ENCODE peak calls at places on chromosomes 11 and 22, in four cellular contexts. Z is adrenal gland, S is neuronal stem cell, R is H9. M is an unnamed sample.

GRCh38 chr11:111797145-111797581 is 31.0 kb upstream of the PPP2R1B start:
- DNase-seq in Z (no peak), S (no peak), R (no peak), M (peak; percentile 87)

GRCh38 chr11:21625982-21626381 is 566.9 kb upstream of the ANO5 start:
- DNase-seq in Z (peak; percentile 28), S (no peak), R (no peak), M (no peak)

GRCh38 chr22:42697542-42698013 is 23.1 kb downstream of the A4GALT start:
- DNase-seq in Z (peak; percentile 65), S (no peak), R (no peak), M (peak; percentile 43)

GRCh38 chr22:26276530-26277200 is 107.4 kb downstream of the SEZ6L start:
- DNase-seq in Z (no peak), S (no peak), R (no peak), M (no peak)

GRCh38 chr22:28132466-28132865 is 213.4 kb upstream of the PITPNB start:
- DNase-seq in Z (no peak), S (no peak), R (no peak), M (no peak)

GRCh38 chr11:31986201-31986889 is 104.5 kb upstream of the RCN1 start:
- DNase-seq in Z (no peak), S (no peak), R (no peak), M (no peak)

GRCh38 chr11:15842345-15842744 is 514.0 kb downstream of the SOX6 start:
- DNase-seq in Z (no peak), S (no peak), R (no peak), M (no peak)

GRCh38 chr11:112231952-112232351 is 5.7 kb downstream of the PTS start:
- DNase-seq in Z (no peak), S (no peak), R (no peak), M (no peak)

GRCh38 chr11:115672412-115672811 is 168.2 kb upstream of the CADM1 start:
- DNase-seq in Z (no peak), S (no peak), R (no peak), M (no peak)

GRCh38 chr11:107591446-107592236 is 694 bp downstream of the ELMOD1 start:
- DNase-seq in Z (no peak), S (peak; percentile 29), R (peak; percentile 45), M (no peak)

GRCh38 chr22:46008291-46008690 is 31.3 kb upstream of the WNT7B start:
- DNase-seq in Z (no peak), S (no peak), R (no peak), M (no peak)

GRCh38 chr11:100670140-100670539 is 16.9 kb upstream of the ARHGAP42 start:
- DNase-seq in Z (no peak), S (no peak), R (no peak), M (no peak)

GRCh38 chr22:35219012-35219411 is 38.3 kb upstream of the HMGXB4 start:
- DNase-seq in Z (no peak), S (no peak), R (no peak), M (peak; percentile 36)

GRCh38 chr22:48306284-48306683 is 1521.4 kb downstream of the BRD1 start:
- DNase-seq in Z (no peak), S (no peak), R (no peak), M (no peak)

GRCh38 chr11:12087075-12087775 is 23.2 kb upstream of the MICAL2 start:
- DNase-seq in Z (no peak), S (no peak), R (no peak), M (peak; percentile 69)

GRCh38 chr22:41834005-41834975 is 1.4 kb downstream of the SREBF2 start:
- DNase-seq in Z (no peak), S (no peak), R (no peak), M (no peak)

GRCh38 chr11:15675683-15676082 is 561.0 kb downstream of the INSC start:
- DNase-seq in Z (no peak), S (no peak), R (no peak), M (no peak)

GRCh38 chr11:44570411-44571155 is 5.1 kb downstream of the CD82 start:
- DNase-seq in Z (no peak), S (no peak), R (no peak), M (no peak)

GRCh38 chr11:90705661-90706060 is 482.8 kb upstream of the CHORDC1 start:
- DNase-seq in Z (no peak), S (no peak), R (no peak), M (no peak)

GRCh38 chr22:46061431-46062231 is 84.7 kb upstream of the WNT7B start:
- DNase-seq in Z (peak; percentile 20), S (peak; percentile 91), R (peak; percentile 69), M (no peak)

GRCh38 chr11:68825603-68826002 is 16.1 kb downstream of the CPT1A start:
- DNase-seq in Z (no peak), S (no peak), R (peak; percentile 70), M (no peak)

GRCh38 chr11:123654566-123655081 is at the start of gene SCN3B:
- DNase-seq in Z (peak; percentile 61), S (peak; percentile 72), R (peak; percentile 89), M (no peak)

GRCh38 chr11:23688835-23689234 is 808.0 kb upstream of the LUZP2 start:
- DNase-seq in Z (no peak), S (no peak), R (no peak), M (no peak)

GRCh38 chr11:66543263-66544107 is 2.4 kb downstream of the ZDHHC24 start:
- DNase-seq in Z (peak; percentile 43), S (no peak), R (peak; percentile 87), M (no peak)

GRCh38 chr11:124586247-124586860 is 16.6 kb downstream of the OR8A1 start:
- DNase-seq in Z (peak; percentile 69), S (peak; percentile 48), R (peak; percentile 46), M (no peak)

GRCh38 chr11:72720806-72721205 is 31.4 kb downstream of the ARAP1 start:
- DNase-seq in Z (no peak), S (no peak), R (no peak), M (no peak)

GRCh38 chr22:40409613-40410113 is 39.3 kb downstream of the SGSM3 start:
- DNase-seq in Z (no peak), S (no peak), R (no peak), M (no peak)

DNA sequence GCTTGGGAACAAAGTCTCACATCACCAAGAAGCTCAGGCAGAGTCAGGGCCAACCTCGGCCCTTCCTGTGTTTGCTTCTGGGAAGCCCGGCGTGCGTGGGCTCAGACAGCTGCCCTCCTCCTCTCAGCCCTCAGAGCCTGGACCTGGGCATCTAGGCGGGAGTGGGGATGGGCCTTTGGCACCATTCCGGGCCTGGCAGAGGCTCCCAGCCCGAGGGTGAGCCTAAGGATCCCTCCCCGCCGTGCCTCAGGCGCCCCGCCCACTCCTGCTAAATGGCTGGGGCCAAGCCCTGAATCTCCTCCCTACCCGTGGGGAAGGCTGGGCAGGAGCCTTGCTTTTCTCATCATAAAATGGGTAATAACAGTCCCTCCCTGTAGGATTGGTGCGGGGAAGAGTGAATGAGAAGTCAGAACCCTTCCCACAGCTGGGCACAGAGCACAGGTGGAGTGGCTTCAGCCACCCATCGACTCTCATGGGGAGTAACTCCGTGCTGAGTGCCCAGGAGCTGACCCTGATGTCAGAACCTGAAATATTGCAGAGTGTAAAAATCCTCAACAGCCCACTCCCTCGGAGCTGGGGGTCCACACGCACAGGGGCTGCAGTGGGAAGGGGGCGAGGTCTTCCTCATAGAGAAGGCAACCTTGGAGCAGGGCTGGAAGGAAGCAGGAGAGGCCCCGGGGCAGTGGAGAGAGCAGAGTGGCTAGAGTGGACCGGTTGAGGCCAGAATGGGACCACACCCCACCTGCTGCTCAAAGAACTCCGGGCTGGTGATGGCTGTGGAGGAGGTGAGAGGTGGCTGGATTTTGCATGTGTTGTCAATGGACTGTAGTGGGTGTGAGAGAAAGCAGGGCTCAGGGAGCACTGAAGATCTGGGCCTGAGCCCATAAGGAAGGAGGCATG is 18.8 kb upstream of the CDKN1C start:
- DNase-seq in Z (no peak), S (no peak), R (no peak), M (no peak)
- H3K27ac ChIP-seq in Z (no peak overlapping the region), S (no peak overlapping the region), R (no peak overlapping the region), M (peak overlapping the region; percentile 69)

GRCh38 chr11:60498399-60498798 is 5.8 kb downstream of the MS4A12 start:
- DNase-seq in Z (no peak), S (no peak), R (no peak), M (no peak)

GRCh38 chr11:60500276-60500935 is 7.8 kb downstream of the MS4A12 start:
- DNase-seq in Z (no peak), S (no peak), R (no peak), M (no peak)

GRCh38 chr11:60498853-60499252 is 6.3 kb downstream of the MS4A12 start:
- DNase-seq in Z (no peak), S (no peak), R (no peak), M (no peak)

GRCh38 chr11:60502221-60502775 is 9.7 kb downstream of the MS4A12 start:
- DNase-seq in Z (no peak), S (no peak), R (no peak), M (no peak)

GRCh38 chr11:60504219-60504618 is 11.0 kb upstream of the MS4A13 start:
- DNase-seq in Z (no peak), S (no peak), R (no peak), M (no peak)
- H3K27ac ChIP-seq in Z (no peak overlapping the region), S (no peak overlapping the region), R (no peak overlapping the region), M (no peak overlapping the region)

GRCh38 chr11:64892411-64892831 is 14.0 kb upstream of the EHD1 start:
- DNase-seq in Z (no peak), S (no peak), R (no peak), M (no peak)

GRCh38 chr11:64890084-64890944 is 11.9 kb upstream of the EHD1 start:
- DNase-seq in Z (no peak), S (no peak), R (no peak), M (no peak)

GRCh38 chr11:64892838-64893193 is 14.4 kb upstream of the EHD1 start:
- DNase-seq in Z (no peak), S (no peak), R (no peak), M (no peak)

GRCh38 chr11:64891880-64892279 is 13.5 kb upstream of the EHD1 start:
- DNase-seq in Z (no peak), S (no peak), R (no peak), M (no peak)

GRCh38 chr11:64891215-64891848 is 12.9 kb upstream of the EHD1 start:
- DNase-seq in Z (no peak), S (no peak), R (no peak), M (no peak)
- H3K27ac ChIP-seq in Z (no peak overlapping the region), S (no peak overlapping the region), R (no peak overlapping the region), M (no peak overlapping the region)

GRCh38 chr11:57641011-57641410 is 8.7 kb downstream of the YPEL4 start:
- DNase-seq in Z (no peak), S (no peak), R (peak; percentile 45), M (no peak)

GRCh38 chr11:57638811-57639320 is 10.8 kb downstream of the YPEL4 start:
- DNase-seq in Z (no peak), S (peak; percentile 32), R (no peak), M (no peak)

GRCh38 chr11:57638005-57638760 is 11.5 kb downstream of the YPEL4 start:
- DNase-seq in Z (peak; percentile 78), S (peak; percentile 93), R (peak; percentile 95), M (no peak)

GRCh38 chr11:57640068-57640800 is 9.5 kb downstream of the YPEL4 start:
- DNase-seq in Z (no peak), S (no peak), R (no peak), M (no peak)

GRCh38 chr11:57639321-57640067 is 10.2 kb downstream of the YPEL4 start:
- DNase-seq in Z (no peak), S (peak; percentile 98), R (peak; percentile 100), M (no peak)
- H3K27ac ChIP-seq in Z (no peak overlapping the region), S (peak overlapping the region; percentile 99), R (peak overlapping the region; percentile 85), M (peak overlapping the region; percentile 55)

M was measured in epithelial cell of prostate.